ENCODE peak calls at places on chromosomes 13 and 19, in six cellular contexts. One of them, this sample, is unnamed.

GRCh38 chr13:100423375-100423774 is 165.2 kb downstream of the GGACT start:
- DNase-seq in HCEC 1CT: peak
- DNase-seq in stimulated activated CD4-positive, alpha-beta T cell treated with anti-CD3 and anti-CD28 coated beads, Interleukin-1b, Interleukin-23, amount 100 ng/mL, for 24 hours: no peak
- DNase-seq in NCI-H1436: no peak
- DNase-seq in fibroblast of the aortic adventitia: peak
- DNase-seq in T-cell: no peak
- DNase-seq in this sample: peak

GRCh38 chr19:8641908-8642547 is 11.6 kb downstream of the NFILZ start:
- DNase-seq in NCI-H1436: no peak
- DNase-seq in stimulated activated CD4-positive, alpha-beta T cell treated with anti-CD3 and anti-CD28 coated beads, Interleukin-1b, Interleukin-23, amount 100 ng/mL, for 24 hours: no peak
- DNase-seq in HCEC 1CT: peak
- DNase-seq in T-cell: peak
- DNase-seq in fibroblast of the aortic adventitia: peak
- DNase-seq in this sample: peak

GRCh38 chr13:51146667-51147066 is 35.6 kb upstream of the C13orf42 start:
- DNase-seq in T-cell: no peak
- DNase-seq in stimulated activated CD4-positive, alpha-beta T cell treated with anti-CD3 and anti-CD28 coated beads, Interleukin-1b, Interleukin-23, amount 100 ng/mL, for 24 hours: no peak
- DNase-seq in fibroblast of the aortic adventitia: no peak
- DNase-seq in NCI-H1436: no peak
- DNase-seq in HCEC 1CT: no peak
- DNase-seq in this sample: no peak

GRCh38 chr13:51816604-51817254 is 12.8 kb upstream of the DHRS12 start:
- DNase-seq in stimulated activated CD4-positive, alpha-beta T cell treated with anti-CD3 and anti-CD28 coated beads, Interleukin-1b, Interleukin-23, amount 100 ng/mL, for 24 hours: no peak
- DNase-seq in T-cell: no peak
- DNase-seq in fibroblast of the aortic adventitia: no peak
- DNase-seq in HCEC 1CT: no peak
- DNase-seq in NCI-H1436: no peak
- DNase-seq in this sample: no peak

GRCh38 chr13:36891752-36892151 is 28.3 kb downstream of the SMAD9 start:
- DNase-seq in HCEC 1CT: no peak
- DNase-seq in stimulated activated CD4-positive, alpha-beta T cell treated with anti-CD3 and anti-CD28 coated beads, Interleukin-1b, Interleukin-23, amount 100 ng/mL, for 24 hours: no peak
- DNase-seq in NCI-H1436: no peak
- DNase-seq in fibroblast of the aortic adventitia: peak
- DNase-seq in T-cell: no peak
- DNase-seq in this sample: peak

GRCh38 chr19:38538386-38538785 is 79.4 kb downstream of the MAP4K1 start:
- DNase-seq in T-cell: no peak
- DNase-seq in fibroblast of the aortic adventitia: peak
- DNase-seq in HCEC 1CT: no peak
- DNase-seq in NCI-H1436: no peak
- DNase-seq in stimulated activated CD4-positive, alpha-beta T cell treated with anti-CD3 and anti-CD28 coated beads, Interleukin-1b, Interleukin-23, amount 100 ng/mL, for 24 hours: no peak
- DNase-seq in this sample: no peak

GRCh38 chr19:16369664-16370576 is 45.3 kb downstream of the KLF2 start:
- DNase-seq in fibroblast of the aortic adventitia: no peak
- DNase-seq in stimulated activated CD4-positive, alpha-beta T cell treated with anti-CD3 and anti-CD28 coated beads, Interleukin-1b, Interleukin-23, amount 100 ng/mL, for 24 hours: no peak
- DNase-seq in NCI-H1436: no peak
- DNase-seq in HCEC 1CT: no peak
- DNase-seq in T-cell: peak
- DNase-seq in this sample: no peak

GRCh38 chr13:100798739-100799361 is 124.3 kb upstream of the TMTC4 start:
- DNase-seq in stimulated activated CD4-positive, alpha-beta T cell treated with anti-CD3 and anti-CD28 coated beads, Interleukin-1b, Interleukin-23, amount 100 ng/mL, for 24 hours: no peak
- DNase-seq in HCEC 1CT: no peak
- DNase-seq in T-cell: no peak
- DNase-seq in fibroblast of the aortic adventitia: no peak
- DNase-seq in NCI-H1436: no peak
- DNase-seq in this sample: no peak

GRCh38 chr13:42977219-42977659 is 14.8 kb downstream of the EPSTI1 start:
- DNase-seq in HCEC 1CT: no peak
- DNase-seq in T-cell: no peak
- DNase-seq in NCI-H1436: no peak
- DNase-seq in stimulated activated CD4-positive, alpha-beta T cell treated with anti-CD3 and anti-CD28 coated beads, Interleukin-1b, Interleukin-23, amount 100 ng/mL, for 24 hours: no peak
- DNase-seq in fibroblast of the aortic adventitia: no peak
- DNase-seq in this sample: no peak

GRCh38 chr19:20321139-20321656 is 154.2 kb downstream of the ZNF486 start:
- DNase-seq in stimulated activated CD4-positive, alpha-beta T cell treated with anti-CD3 and anti-CD28 coated beads, Interleukin-1b, Interleukin-23, amount 100 ng/mL, for 24 hours: no peak
- DNase-seq in T-cell: no peak
- DNase-seq in NCI-H1436: no peak
- DNase-seq in fibroblast of the aortic adventitia: no peak
- DNase-seq in HCEC 1CT: no peak
- DNase-seq in this sample: no peak

GRCh38 chr19:51632126-51632525 is 1.9 kb upstream of the SIGLEC5 start:
- DNase-seq in HCEC 1CT: no peak
- DNase-seq in fibroblast of the aortic adventitia: no peak
- DNase-seq in NCI-H1436: no peak
- DNase-seq in stimulated activated CD4-positive, alpha-beta T cell treated with anti-CD3 and anti-CD28 coated beads, Interleukin-1b, Interleukin-23, amount 100 ng/mL, for 24 hours: no peak
- DNase-seq in T-cell: no peak
- DNase-seq in this sample: no peak

GRCh38 chr13:87661471-87661870 is 9.7 kb upstream of the SLITRK5 start:
- DNase-seq in stimulated activated CD4-positive, alpha-beta T cell treated with anti-CD3 and anti-CD28 coated beads, Interleukin-1b, Interleukin-23, amount 100 ng/mL, for 24 hours: no peak
- DNase-seq in HCEC 1CT: peak
- DNase-seq in NCI-H1436: no peak
- DNase-seq in fibroblast of the aortic adventitia: no peak
- DNase-seq in T-cell: no peak
- DNase-seq in this sample: no peak

GRCh38 chr19:45472557-45473365 is 5.0 kb downstream of the FOSB start:
- DNase-seq in fibroblast of the aortic adventitia: no peak
- DNase-seq in T-cell: no peak
- DNase-seq in stimulated activated CD4-positive, alpha-beta T cell treated with anti-CD3 and anti-CD28 coated beads, Interleukin-1b, Interleukin-23, amount 100 ng/mL, for 24 hours: no peak
- DNase-seq in HCEC 1CT: no peak
- DNase-seq in NCI-H1436: no peak
- DNase-seq in this sample: no peak

GRCh38 chr19:33499671-33500506 is 21.7 kb downstream of the PEPD start:
- DNase-seq in stimulated activated CD4-positive, alpha-beta T cell treated with anti-CD3 and anti-CD28 coated beads, Interleukin-1b, Interleukin-23, amount 100 ng/mL, for 24 hours: no peak
- DNase-seq in fibroblast of the aortic adventitia: no peak
- DNase-seq in T-cell: no peak
- DNase-seq in HCEC 1CT: no peak
- DNase-seq in NCI-H1436: no peak
- DNase-seq in this sample: no peak

GRCh38 chr13:99307648-99308339 is 595 bp upstream of the GPR183 start:
- DNase-seq in fibroblast of the aortic adventitia: peak
- DNase-seq in HCEC 1CT: peak
- DNase-seq in stimulated activated CD4-positive, alpha-beta T cell treated with anti-CD3 and anti-CD28 coated beads, Interleukin-1b, Interleukin-23, amount 100 ng/mL, for 24 hours: peak
- DNase-seq in T-cell: no peak
- DNase-seq in NCI-H1436: no peak
- DNase-seq in this sample: peak

GRCh38 chr19:55670280-55671053 is 4.6 kb upstream of the EPN1 start:
- DNase-seq in fibroblast of the aortic adventitia: no peak
- DNase-seq in HCEC 1CT: no peak
- DNase-seq in NCI-H1436: no peak
- DNase-seq in stimulated activated CD4-positive, alpha-beta T cell treated with anti-CD3 and anti-CD28 coated beads, Interleukin-1b, Interleukin-23, amount 100 ng/mL, for 24 hours: no peak
- DNase-seq in T-cell: no peak
- DNase-seq in this sample: no peak

GRCh38 chr19:46478356-46478986 is 7.1 kb upstream of the PNMA8A start:
- DNase-seq in HCEC 1CT: peak
- DNase-seq in NCI-H1436: peak
- DNase-seq in fibroblast of the aortic adventitia: peak
- DNase-seq in stimulated activated CD4-positive, alpha-beta T cell treated with anti-CD3 and anti-CD28 coated beads, Interleukin-1b, Interleukin-23, amount 100 ng/mL, for 24 hours: no peak
- DNase-seq in T-cell: no peak
- DNase-seq in this sample: no peak

GRCh38 chr19:4534836-4535658 is at the start of gene PLIN5:
- DNase-seq in NCI-H1436: peak
- DNase-seq in T-cell: peak
- DNase-seq in HCEC 1CT: no peak
- DNase-seq in fibroblast of the aortic adventitia: peak
- DNase-seq in stimulated activated CD4-positive, alpha-beta T cell treated with anti-CD3 and anti-CD28 coated beads, Interleukin-1b, Interleukin-23, amount 100 ng/mL, for 24 hours: peak
- DNase-seq in this sample: peak

GRCh38 chr13:98672947-98673545 is 79.4 kb downstream of the SLC15A1 start:
- DNase-seq in stimulated activated CD4-positive, alpha-beta T cell treated with anti-CD3 and anti-CD28 coated beads, Interleukin-1b, Interleukin-23, amount 100 ng/mL, for 24 hours: peak
- DNase-seq in T-cell: peak
- DNase-seq in HCEC 1CT: peak
- DNase-seq in fibroblast of the aortic adventitia: peak
- DNase-seq in NCI-H1436: peak
- DNase-seq in this sample: peak

GRCh38 chr19:51552608-51552995 is 18.5 kb upstream of the ZNF175 start:
- DNase-seq in HCEC 1CT: no peak
- DNase-seq in NCI-H1436: no peak
- DNase-seq in fibroblast of the aortic adventitia: no peak
- DNase-seq in T-cell: no peak
- DNase-seq in stimulated activated CD4-positive, alpha-beta T cell treated with anti-CD3 and anti-CD28 coated beads, Interleukin-1b, Interleukin-23, amount 100 ng/mL, for 24 hours: no peak
- DNase-seq in this sample: no peak

GRCh38 chr19:35843676-35844481 is 8.4 kb downstream of the NPHS1 start:
- DNase-seq in fibroblast of the aortic adventitia: no peak
- DNase-seq in HCEC 1CT: no peak
- DNase-seq in NCI-H1436: no peak
- DNase-seq in T-cell: no peak
- DNase-seq in stimulated activated CD4-positive, alpha-beta T cell treated with anti-CD3 and anti-CD28 coated beads, Interleukin-1b, Interleukin-23, amount 100 ng/mL, for 24 hours: no peak
- DNase-seq in this sample: peak

GRCh38 chr19:29467824-29468401 is 57.9 kb upstream of the VSTM2B start:
- DNase-seq in HCEC 1CT: no peak
- DNase-seq in T-cell: no peak
- DNase-seq in fibroblast of the aortic adventitia: peak
- DNase-seq in stimulated activated CD4-positive, alpha-beta T cell treated with anti-CD3 and anti-CD28 coated beads, Interleukin-1b, Interleukin-23, amount 100 ng/mL, for 24 hours: no peak
- DNase-seq in NCI-H1436: peak
- DNase-seq in this sample: peak

GRCh38 chr19:49599378-49600298 is 8.7 kb downstream of the PRR12 start:
- DNase-seq in fibroblast of the aortic adventitia: no peak
- DNase-seq in T-cell: no peak
- DNase-seq in NCI-H1436: no peak
- DNase-seq in stimulated activated CD4-positive, alpha-beta T cell treated with anti-CD3 and anti-CD28 coated beads, Interleukin-1b, Interleukin-23, amount 100 ng/mL, for 24 hours: no peak
- DNase-seq in HCEC 1CT: no peak
- DNase-seq in this sample: no peak

GRCh38 chr19:35249848-35250711 is 1.3 kb downstream of the LSR start:
- DNase-seq in T-cell: no peak
- DNase-seq in HCEC 1CT: no peak
- DNase-seq in NCI-H1436: no peak
- DNase-seq in stimulated activated CD4-positive, alpha-beta T cell treated with anti-CD3 and anti-CD28 coated beads, Interleukin-1b, Interleukin-23, amount 100 ng/mL, for 24 hours: no peak
- DNase-seq in fibroblast of the aortic adventitia: no peak
- DNase-seq in this sample: no peak

GRCh38 chr13:67119481-67119883 is 110.7 kb downstream of the PCDH9 start:
- DNase-seq in NCI-H1436: no peak
- DNase-seq in HCEC 1CT: peak
- DNase-seq in stimulated activated CD4-positive, alpha-beta T cell treated with anti-CD3 and anti-CD28 coated beads, Interleukin-1b, Interleukin-23, amount 100 ng/mL, for 24 hours: no peak
- DNase-seq in fibroblast of the aortic adventitia: peak
- DNase-seq in T-cell: no peak
- DNase-seq in this sample: peak

GRCh38 chr19:19745496-19746285 is 12.8 kb upstream of the ZNF14 start:
- DNase-seq in fibroblast of the aortic adventitia: no peak
- DNase-seq in stimulated activated CD4-positive, alpha-beta T cell treated with anti-CD3 and anti-CD28 coated beads, Interleukin-1b, Interleukin-23, amount 100 ng/mL, for 24 hours: no peak
- DNase-seq in HCEC 1CT: no peak
- DNase-seq in NCI-H1436: no peak
- DNase-seq in T-cell: no peak
- DNase-seq in this sample: no peak

GRCh38 chr19:17314007-17314589 is 4.7 kb downstream of the DDA1 start:
- DNase-seq in T-cell: no peak
- DNase-seq in HCEC 1CT: no peak
- DNase-seq in NCI-H1436: no peak
- DNase-seq in stimulated activated CD4-positive, alpha-beta T cell treated with anti-CD3 and anti-CD28 coated beads, Interleukin-1b, Interleukin-23, amount 100 ng/mL, for 24 hours: no peak
- DNase-seq in fibroblast of the aortic adventitia: no peak
- DNase-seq in this sample: no peak

GRCh38 chr19:40663712-40664692 is 26.4 kb downstream of the NUMBL start:
- DNase-seq in NCI-H1436: no peak
- DNase-seq in HCEC 1CT: peak
- DNase-seq in stimulated activated CD4-positive, alpha-beta T cell treated with anti-CD3 and anti-CD28 coated beads, Interleukin-1b, Interleukin-23, amount 100 ng/mL, for 24 hours: no peak
- DNase-seq in T-cell: no peak
- DNase-seq in fibroblast of the aortic adventitia: no peak
- DNase-seq in this sample: peak

GRCh38 chr13:111489301-111489700 is 168.9 kb downstream of the TEX29 start:
- DNase-seq in stimulated activated CD4-positive, alpha-beta T cell treated with anti-CD3 and anti-CD28 coated beads, Interleukin-1b, Interleukin-23, amount 100 ng/mL, for 24 hours: no peak
- DNase-seq in T-cell: no peak
- DNase-seq in HCEC 1CT: no peak
- DNase-seq in NCI-H1436: no peak
- DNase-seq in fibroblast of the aortic adventitia: no peak
- DNase-seq in this sample: no peak

GRCh38 chr13:26325876-26326275 is 71.9 kb downstream of the CDK8 start:
- DNase-seq in stimulated activated CD4-positive, alpha-beta T cell treated with anti-CD3 and anti-CD28 coated beads, Interleukin-1b, Interleukin-23, amount 100 ng/mL, for 24 hours: no peak
- DNase-seq in NCI-H1436: no peak
- DNase-seq in fibroblast of the aortic adventitia: no peak
- DNase-seq in HCEC 1CT: peak
- DNase-seq in T-cell: no peak
- DNase-seq in this sample: no peak

GRCh38 chr19:47186337-47187022 is 44.5 kb downstream of the BBC3 start:
- DNase-seq in stimulated activated CD4-positive, alpha-beta T cell treated with anti-CD3 and anti-CD28 coated beads, Interleukin-1b, Interleukin-23, amount 100 ng/mL, for 24 hours: peak
- DNase-seq in fibroblast of the aortic adventitia: no peak
- DNase-seq in T-cell: peak
- DNase-seq in NCI-H1436: no peak
- DNase-seq in HCEC 1CT: no peak
- DNase-seq in this sample: no peak

GRCh38 chr13:67554746-67555452 is 324.8 kb upstream of the PCDH9 start:
- DNase-seq in stimulated activated CD4-positive, alpha-beta T cell treated with anti-CD3 and anti-CD28 coated beads, Interleukin-1b, Interleukin-23, amount 100 ng/mL, for 24 hours: no peak
- DNase-seq in HCEC 1CT: peak
- DNase-seq in NCI-H1436: no peak
- DNase-seq in fibroblast of the aortic adventitia: no peak
- DNase-seq in T-cell: no peak
- DNase-seq in this sample: no peak

This sample was measured in GM03348.